ENCODE peak calls at places on chromosomes 2 and 18, in ten cellular contexts. D is fibroblast of pulmonary artery, J is colonic mucosa, C is spleen, M is AG09309, P is brain microvascular endothelial cell, K is endodermal cell, Z is foreskin fibroblast, R is pancreas, N is lower leg skin. B is an unnamed sample.

GRCh38 chr2:230627806-230628724 is 84.6 kb upstream of the CAB39 start:
- DNase-seq in D (peak), J (no peak), C (peak), M (no peak), P (peak), K (no peak), Z (peak), R (no peak), N (no peak), B (no peak)

GRCh38 chr2:234257859-234258561 is 207.5 kb downstream of the SPP2 start:
- DNase-seq in D (peak), J (peak), C (peak), M (peak), P (peak), K (peak), Z (peak), R (peak), N (peak), B (no peak)

GRCh38 chr2:20611077-20611843 is 39.6 kb downstream of the HS1BP3 start:
- DNase-seq in D (peak), J (peak), C (peak), M (no peak), P (peak), K (peak), Z (peak), R (peak), N (peak), B (no peak)

GRCh38 chr2:65427536-65427935 is 4.9 kb downstream of the SPRED2 start:
- DNase-seq in D (no peak), J (no peak), C (no peak), M (no peak), P (no peak), K (no peak), Z (no peak), R (no peak), N (no peak), B (no peak)

GRCh38 chr2:216687646-216688045 is 7.7 kb downstream of the IGFBP5 start:
- DNase-seq in D (no peak), J (no peak), C (no peak), M (no peak), P (no peak), K (peak), Z (no peak), R (no peak), N (peak), B (no peak)

GRCh38 chr2:37378411-37378810 is 34.0 kb downstream of the QPCT start:
- DNase-seq in D (peak), J (no peak), C (no peak), M (peak), P (peak), K (no peak), Z (peak), R (no peak), N (no peak), B (no peak)

GRCh38 chr2:48738806-48739205 is 16.7 kb downstream of the LHCGR start:
- DNase-seq in D (peak), J (no peak), C (no peak), M (no peak), P (no peak), K (no peak), Z (no peak), R (no peak), N (no peak), B (no peak)

GRCh38 chr18:58596265-58596681 is 32.6 kb downstream of the ALPK2 start:
- DNase-seq in D (no peak), J (no peak), C (no peak), M (no peak), P (no peak), K (no peak), Z (no peak), R (no peak), N (no peak), B (no peak)

GRCh38 chr2:168350380-168350779 is 103.0 kb upstream of the STK39 start:
- DNase-seq in D (peak), J (peak), C (no peak), M (no peak), P (no peak), K (no peak), Z (peak), R (no peak), N (no peak), B (no peak)

GRCh38 chr2:168583710-168584521 is 127.8 kb downstream of the CERS6 start:
- DNase-seq in D (peak), J (peak), C (no peak), M (peak), P (peak), K (no peak), Z (peak), R (no peak), N (no peak), B (no peak)

GRCh38 chr2:44884231-44884630 is 57.3 kb upstream of the SIX3 start:
- DNase-seq in D (no peak), J (no peak), C (no peak), M (no peak), P (no peak), K (no peak), Z (no peak), R (no peak), N (no peak), B (no peak)

GRCh38 chr2:207167129-207167923 is 1.6 kb upstream of the KLF7 start:
- DNase-seq in D (peak), J (no peak), C (no peak), M (no peak), P (no peak), K (no peak), Z (peak), R (no peak), N (no peak), B (no peak)

GRCh38 chr2:177241771-177242135 is 22.8 kb downstream of the NFE2L2 start:
- DNase-seq in D (no peak), J (no peak), C (no peak), M (no peak), P (no peak), K (no peak), Z (no peak), R (no peak), N (no peak), B (no peak)

GRCh38 chr18:49933530-49933929 is 120.2 kb upstream of the ACAA2 start:
- DNase-seq in D (peak), J (no peak), C (no peak), M (peak), P (peak), K (no peak), Z (peak), R (no peak), N (peak), B (no peak)

GRCh38 chr2:120447122-120447785 is 101.3 kb downstream of the INHBB start:
- DNase-seq in D (no peak), J (no peak), C (peak), M (no peak), P (no peak), K (no peak), Z (no peak), R (peak), N (peak), B (no peak)

GRCh38 chr2:201965550-201965949 is 68.1 kb upstream of the FZD7 start:
- DNase-seq in D (no peak), J (no peak), C (no peak), M (no peak), P (no peak), K (peak), Z (no peak), R (no peak), N (no peak), B (no peak)

GRCh38 chr2:595141-595805 is 81.9 kb downstream of the TMEM18 start:
- DNase-seq in D (no peak), J (no peak), C (no peak), M (no peak), P (no peak), K (no peak), Z (no peak), R (no peak), N (peak), B (no peak)

GRCh38 chr2:74554821-74555531 is 456 bp downstream of the DOK1 start:
- DNase-seq in D (no peak), J (peak), C (peak), M (no peak), P (peak), K (peak), Z (peak), R (peak), N (peak), B (no peak)
- TF ChIP-seq CTCF in D (no peak), J (no peak), C (no peak), M (no peak), P (peak), K (peak), Z (no peak), R (no peak), N (no peak), B (no peak)

GRCh38 chr2:214477305-214477704 is 66.5 kb downstream of the VWC2L start:
- DNase-seq in D (no peak), J (no peak), C (no peak), M (no peak), P (no peak), K (no peak), Z (no peak), R (no peak), N (no peak), B (no peak)

GRCh38 chr2:214469728-214470127 is 58.9 kb downstream of the VWC2L start:
- DNase-seq in D (no peak), J (no peak), C (no peak), M (no peak), P (no peak), K (no peak), Z (no peak), R (no peak), N (no peak), B (no peak)

GRCh38 chr2:214471382-214471781 is 60.5 kb downstream of the VWC2L start:
- DNase-seq in D (no peak), J (no peak), C (no peak), M (no peak), P (no peak), K (no peak), Z (no peak), R (no peak), N (no peak), B (no peak)

GRCh38 chr2:214471990-214472389 is 61.1 kb downstream of the VWC2L start:
- DNase-seq in D (no peak), J (no peak), C (no peak), M (no peak), P (peak), K (no peak), Z (no peak), R (no peak), N (no peak), B (no peak)
- H3K4me3 ChIP-seq in D (no peak), J (no peak), C (no peak), M (no peak), P (no peak), K (no peak), Z (no peak), R (no peak), N (no peak), B (no peak)

GRCh38 chr2:222485367-222486211 is 61.2 kb downstream of the SGPP2 start:
- DNase-seq in D (no peak), J (no peak), C (no peak), M (no peak), P (no peak), K (no peak), Z (no peak), R (no peak), N (no peak), B (no peak)

GRCh38 chr2:222479855-222480254 is 55.5 kb downstream of the SGPP2 start:
- DNase-seq in D (no peak), J (no peak), C (no peak), M (no peak), P (no peak), K (no peak), Z (no peak), R (no peak), N (no peak), B (no peak)

GRCh38 chr2:222480497-222480896 is 56.2 kb downstream of the SGPP2 start:
- DNase-seq in D (no peak), J (no peak), C (no peak), M (no peak), P (no peak), K (no peak), Z (no peak), R (no peak), N (no peak), B (no peak)

GRCh38 chr2:222481941-222482340 is 57.6 kb downstream of the SGPP2 start:
- DNase-seq in D (no peak), J (no peak), C (no peak), M (no peak), P (no peak), K (no peak), Z (no peak), R (no peak), N (no peak), B (no peak)

DNA sequence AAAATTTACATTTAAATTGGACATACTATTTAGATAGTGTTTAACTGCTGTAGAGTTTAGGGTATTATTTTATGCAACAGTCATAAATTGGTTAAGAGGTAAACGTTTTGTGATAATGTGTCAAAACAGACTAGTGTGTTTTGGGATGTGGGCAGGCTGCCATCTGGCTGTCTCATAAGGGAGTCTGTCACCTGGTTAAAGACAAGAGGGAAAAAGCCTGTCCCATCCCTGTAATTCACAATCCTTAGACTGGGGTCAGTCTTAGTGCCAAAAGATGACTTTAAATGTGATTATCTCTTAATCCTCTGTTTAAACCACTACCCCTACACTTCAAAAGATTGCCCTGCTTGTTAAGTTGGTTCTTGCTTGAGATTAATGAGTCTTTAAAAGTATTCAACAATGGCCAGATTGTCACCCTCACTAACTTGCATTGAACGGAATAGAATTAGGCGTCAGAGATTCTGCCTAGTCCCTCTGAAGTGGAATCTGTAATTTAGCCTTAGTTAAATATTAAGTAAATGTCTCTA is 59.2 kb downstream of the SGPP2 start:
- DNase-seq in D (no peak), J (peak), C (no peak), M (no peak), P (no peak), K (no peak), Z (peak), R (no peak), N (no peak), B (no peak)
- TF ChIP-seq CTCF in D (no peak), J (no peak), C (no peak), M (no peak), P (no peak), K (peak), Z (no peak), R (no peak), N (no peak), B (peak)

GRCh38 chr18:8707946-8708345 is 2.6 kb downstream of the MTCL1 start:
- DNase-seq in D (no peak), J (no peak), C (no peak), M (no peak), P (no peak), K (no peak), Z (no peak), R (no peak), N (no peak), B (no peak)
- H3K4me3 ChIP-seq in D (peak), J (no peak), C (no peak), M (peak), P (peak), K (no peak), Z (peak), R (no peak), N (no peak), B (no peak)

GRCh38 chr2:196249860-196250259 is 78.5 kb upstream of the STK17B start:
- DNase-seq in D (no peak), J (no peak), C (no peak), M (no peak), P (no peak), K (no peak), Z (peak), R (no peak), N (no peak), B (no peak)
- TF ChIP-seq CTCF in D (no peak), J (no peak), C (no peak), M (no peak), P (no peak), K (no peak), Z (no peak), R (no peak), N (no peak), B (no peak)

GRCh38 chr2:204317640-204318039 is 227.6 kb upstream of the PARD3B start:
- DNase-seq in D (no peak), J (no peak), C (no peak), M (no peak), P (no peak), K (no peak), Z (no peak), R (no peak), N (no peak), B (no peak)

GRCh38 chr2:204321027-204321800 is 224.1 kb upstream of the PARD3B start:
- DNase-seq in D (no peak), J (no peak), C (no peak), M (no peak), P (no peak), K (no peak), Z (no peak), R (no peak), N (no peak), B (no peak)

GRCh38 chr2:204313256-204313655 is 232.0 kb upstream of the PARD3B start:
- DNase-seq in D (no peak), J (no peak), C (no peak), M (no peak), P (no peak), K (peak), Z (no peak), R (no peak), N (no peak), B (no peak)

GRCh38 chr2:204315236-204315662 is 230.0 kb upstream of the PARD3B start:
- DNase-seq in D (peak), J (no peak), C (peak), M (peak), P (no peak), K (no peak), Z (peak), R (peak), N (no peak), B (no peak)
- H3K4me3 ChIP-seq in D (no peak), J (no peak), C (no peak), M (no peak), P (no peak), K (no peak), Z (no peak), R (no peak), N (no peak), B (no peak)

GRCh38 chr2:6917071-6917760 is at the start of gene RNF144A:
- DNase-seq in D (peak), J (peak), C (peak), M (no peak), P (no peak), K (peak), Z (peak), R (peak), N (no peak), B (no peak)
- TF ChIP-seq CTCF in D (no peak), J (no peak), C (no peak), M (peak), P (peak), K (peak), Z (peak), R (peak), N (no peak), B (peak)